ENCODE peak calls at places on chromosomes 1 and 21, in four cellular contexts. T is NCI-H1092 treated with DMSO at 0.1 percent for 48 hours, Q is fibroblast of lung, B is SW480. J is an unnamed sample.

GRCh38 chr1:215631489-215631888 is 64.4 kb downstream of the KCTD3 start:
- DNase-seq in B (peak), T (peak), Q (no peak), J (no peak)

GRCh38 chr1:7679873-7680790 is 91.0 kb upstream of the VAMP3 start:
- DNase-seq in T (peak), B (peak), Q (peak), J (peak)

GRCh38 chr1:18410407-18410806 is 70.3 kb upstream of the KLHDC7A start:
- DNase-seq in Q (no peak), B (no peak), T (no peak), J (no peak)

GRCh38 chr1:230894664-230895063 is 26.3 kb upstream of the C1orf198 start:
- DNase-seq in Q (no peak), B (no peak), T (no peak), J (no peak)

GRCh38 chr1:914253-914890 is 9.4 kb upstream of the SAMD11 start:
- DNase-seq in T (no peak), Q (no peak), B (no peak), J (no peak)

GRCh38 chr1:24903560-24903954 is 26.5 kb downstream of the RUNX3 start:
- DNase-seq in T (no peak), Q (no peak), B (no peak), J (no peak)

GRCh38 chr1:18895317-18895716 is 7.0 kb downstream of the ALDH4A1 start:
- DNase-seq in T (no peak), Q (no peak), B (no peak), J (no peak)

GRCh38 chr1:59422921-59423575 is 126.2 kb downstream of the FGGY start:
- DNase-seq in B (no peak), Q (peak), T (no peak), J (peak)

GRCh38 chr1:167095368-167095767 is 1.5 kb downstream of the STYXL2 start:
- DNase-seq in T (no peak), Q (peak), B (no peak), J (peak)

GRCh38 chr1:230752407-230752806 is 5.2 kb downstream of the CAPN9 start:
- DNase-seq in Q (no peak), T (peak), B (no peak), J (no peak)

GRCh38 chr21:45695086-45695485 is 51.6 kb downstream of the PCBP3 start:
- DNase-seq in T (no peak), Q (no peak), B (no peak), J (no peak)

GRCh38 chr1:52032124-52032784 is 1.4 kb downstream of the KTI12 start:
- DNase-seq in B (no peak), Q (no peak), T (no peak), J (no peak)

GRCh38 chr1:182388392-182389134 is 3.0 kb downstream of the GLUL start:
- DNase-seq in B (no peak), T (no peak), Q (no peak), J (no peak)

GRCh38 chr1:198167436-198167934 is 10.7 kb downstream of the NEK7 start:
- DNase-seq in Q (no peak), B (no peak), T (no peak), J (peak)

GRCh38 chr1:233473549-233474204 is 140.2 kb upstream of the KCNK1 start:
- DNase-seq in B (no peak), Q (no peak), T (no peak), J (no peak)

GRCh38 chr1:107622540-107622939 is 342.4 kb downstream of the VAV3 start:
- DNase-seq in B (no peak), T (no peak), Q (no peak), J (no peak)